ENCODE peak calls at places on chromosomes 12 and 14, in eight cellular contexts. O is IMR-90, K is body of pancreas, F is uterus, T is A549, J is heart left ventricle, U is sigmoid colon, C is HCT116. P is an unnamed sample.

GRCh38 chr14:103372552-103373304 is 12.5 kb upstream of the MARK3 start:
- DNase-seq in F (no peak), J (no peak), T (peak), O (peak), C (peak), U (peak), K (no peak), P (no peak)

GRCh38 chr14:69921052-69921451 is 41.8 kb downstream of the SMOC1 start:
- DNase-seq in O (peak), C (no peak), T (no peak), J (no peak), F (no peak), U (no peak), K (no peak), P (no peak)

GRCh38 chr14:21924479-21924878 is 250.9 kb upstream of the OR4E1 start:
- DNase-seq in J (no peak), K (no peak), U (no peak), C (no peak), T (no peak), O (no peak), F (no peak), P (no peak)

GRCh38 chr12:52014567-52015392 is 8.0 kb downstream of the TAMALIN start:
- DNase-seq in U (no peak), J (no peak), F (no peak), C (no peak), O (no peak), K (no peak), T (no peak), P (no peak)

GRCh38 chr12:468671-469389 is 9.1 kb downstream of the B4GALNT3 start:
- DNase-seq in U (no peak), O (peak), F (no peak), K (no peak), J (no peak), C (no peak), T (no peak), P (no peak)

GRCh38 chr12:113174461-113175384 is 10.6 kb downstream of the DDX54 start:
- DNase-seq in O (peak), U (no peak), F (peak), J (peak), C (no peak), K (peak), T (peak), P (peak)

GRCh38 chr12:63915105-63915830 is 70.8 kb downstream of the SRGAP1 start:
- DNase-seq in O (peak), K (peak), C (peak), T (peak), F (no peak), J (no peak), U (no peak), P (no peak)

GRCh38 chr14:90924618-90925345 is 108.6 kb upstream of the TTC7B start:
- DNase-seq in J (no peak), K (peak), C (no peak), U (no peak), O (peak), F (no peak), T (no peak), P (peak)

GRCh38 chr12:84756961-84757360 is 155.6 kb downstream of the SLC6A15 start:
- DNase-seq in O (peak), C (no peak), F (no peak), U (no peak), T (no peak), K (no peak), J (no peak), P (no peak)

GRCh38 chr12:104721944-104722343 is 236.1 kb downstream of the SLC41A2 start:
- DNase-seq in K (no peak), J (no peak), T (no peak), O (no peak), F (no peak), U (no peak), C (no peak), P (no peak)

GRCh38 chr12:50934371-50934851 is 17.9 kb upstream of the HIGD1C start:
- DNase-seq in T (no peak), C (no peak), O (no peak), K (no peak), J (no peak), F (no peak), U (no peak), P (no peak)

GRCh38 chr12:57214398-57214781 is 2.2 kb upstream of the NXPH4 start:
- DNase-seq in O (peak), T (peak), U (no peak), K (peak), F (peak), J (peak), C (no peak), P (peak)

GRCh38 chr14:73785336-73785833 is 66.2 kb upstream of the PTGR2 start:
- DNase-seq in T (no peak), F (peak), O (peak), C (no peak), K (no peak), J (no peak), U (peak), P (peak)

GRCh38 chr12:70637686-70638085 is 457 bp upstream of the PTPRB start:
- DNase-seq in U (no peak), O (no peak), T (no peak), F (no peak), J (no peak), C (no peak), K (no peak), P (no peak)

GRCh38 chr12:104358353-104359003 is 54.9 kb downstream of the EID3 start:
- DNase-seq in T (no peak), U (peak), K (peak), J (peak), F (peak), C (peak), O (peak), P (peak)

GRCh38 chr14:72500234-72500838 is 393.6 kb downstream of the DPF3 start:
- DNase-seq in F (no peak), K (no peak), J (no peak), O (no peak), C (no peak), T (no peak), U (no peak), P (peak)

GRCh38 chr14:88488897-88489296 is 65.9 kb downstream of the PTPN21 start:
- DNase-seq in T (no peak), O (no peak), F (no peak), U (no peak), C (no peak), K (no peak), J (no peak), P (no peak)

GRCh38 chr12:2039034-2039433 is 13.8 kb upstream of the CACNA1C start:
- DNase-seq in U (no peak), O (no peak), F (no peak), K (no peak), T (no peak), C (no peak), J (no peak), P (no peak)
- H3K27ac ChIP-seq in U (no peak), O (no peak), F (peak), K (no peak), T (no peak), C (no peak), J (peak), P (no peak)

DNA sequence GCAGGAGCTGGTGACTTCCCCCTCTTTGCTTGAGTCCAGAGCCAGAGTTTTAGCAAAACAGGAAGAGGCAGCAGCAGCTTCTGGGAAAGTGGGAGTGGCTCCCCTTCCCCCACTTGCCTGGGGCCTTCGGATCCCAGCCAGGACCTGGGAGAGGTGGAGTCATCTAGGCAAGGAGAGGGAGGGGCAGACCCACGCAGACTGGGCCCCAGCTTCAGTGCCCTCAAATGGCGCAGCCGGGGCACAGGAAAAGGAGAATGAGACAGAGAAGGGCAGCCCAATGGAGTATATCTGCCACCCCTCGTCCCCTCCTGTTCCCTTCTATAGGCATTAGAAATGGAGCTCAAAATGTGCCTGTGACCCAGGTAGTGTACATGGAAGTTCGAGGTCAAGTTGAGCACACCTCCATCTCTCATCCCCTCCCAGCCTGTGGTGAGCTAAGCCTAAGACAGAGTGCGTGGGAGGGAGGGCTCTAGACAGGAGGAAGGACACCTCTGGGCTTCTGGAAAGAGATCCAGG is 9.3 kb upstream of the HDAC7 start:
- DNase-seq in C (peak), F (peak), J (peak), O (peak), T (peak), K (peak), U (peak), P (peak)
- TF ChIP-seq POLR2A in C (peak), F (no peak), J (no peak), O (no peak), T (no peak), K (no peak), U (no peak), P (no peak)

GRCh38 chr14:89911018-89911919 is 43.3 kb downstream of the EFCAB11 start:
- DNase-seq in U (no peak), T (no peak), C (no peak), J (no peak), O (peak), K (peak), F (peak), P (peak)
- H3K27ac ChIP-seq in U (peak), T (peak), C (no peak), J (no peak), O (peak), K (peak), F (peak), P (no peak)

GRCh38 chr12:124385219-124385969 is 90.5 kb downstream of the RFLNA start:
- DNase-seq in O (peak), C (no peak), U (no peak), J (no peak), F (peak), T (no peak), K (no peak), P (no peak)

GRCh38 chr12:124387510-124387855 is 92.6 kb downstream of the RFLNA start:
- DNase-seq in O (no peak), C (no peak), K (peak), T (no peak), U (no peak), F (no peak), J (peak), P (no peak)

GRCh38 chr12:124388038-124388676 is 93.3 kb downstream of the RFLNA start:
- DNase-seq in K (no peak), J (no peak), U (no peak), C (no peak), O (no peak), T (no peak), F (no peak), P (no peak)

GRCh38 chr12:124386059-124386458 is 91.2 kb downstream of the RFLNA start:
- DNase-seq in T (no peak), U (no peak), C (no peak), K (no peak), O (no peak), J (peak), F (no peak), P (no peak)

DNA sequence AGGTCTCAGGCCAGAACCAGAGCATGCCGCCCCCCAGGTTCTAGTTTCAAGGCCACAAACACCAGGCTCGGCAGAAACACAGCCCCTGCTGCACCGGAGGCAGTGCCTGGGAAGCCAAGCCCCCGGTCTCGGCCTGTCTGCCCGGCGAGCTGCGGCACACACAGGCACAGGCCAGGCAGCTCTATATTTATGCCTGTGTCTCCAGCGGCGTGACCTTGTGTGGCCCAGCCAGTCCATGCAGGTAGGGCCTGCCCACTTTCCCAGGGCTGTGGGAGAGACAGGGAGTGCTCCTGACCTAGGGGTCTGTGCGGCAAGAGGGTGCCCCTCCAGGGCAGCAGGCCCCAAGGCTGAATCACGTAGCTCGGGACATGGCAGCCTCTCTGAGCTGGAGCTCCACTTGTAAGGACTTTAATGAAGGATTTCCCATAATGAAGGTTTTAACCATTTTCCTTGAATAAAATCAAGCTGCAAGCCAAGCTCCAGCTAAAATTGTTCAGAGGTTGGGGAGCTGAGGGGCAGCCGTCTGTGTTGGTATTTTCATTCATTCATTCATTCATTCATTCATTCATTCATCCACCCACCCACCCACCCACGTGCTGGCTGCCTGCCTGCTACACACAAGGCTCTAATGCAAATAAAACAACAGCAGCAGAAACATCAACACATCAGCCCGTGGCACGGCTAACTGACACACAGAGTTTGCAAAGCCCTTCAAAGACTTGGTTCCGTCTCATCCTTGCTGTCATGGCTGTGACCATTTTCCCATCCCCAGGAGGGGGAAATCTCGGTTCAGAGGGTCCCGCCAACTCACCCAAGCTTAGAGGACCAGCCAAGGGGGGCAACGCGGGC is 92.0 kb downstream of the RFLNA start:
- DNase-seq in C (no peak), J (no peak), U (no peak), O (no peak), F (no peak), K (peak), T (no peak), P (no peak)
- TF ChIP-seq POLR2A in C (no peak), J (no peak), U (no peak), O (no peak), F (no peak), K (no peak), T (no peak), P (no peak)

DNA sequence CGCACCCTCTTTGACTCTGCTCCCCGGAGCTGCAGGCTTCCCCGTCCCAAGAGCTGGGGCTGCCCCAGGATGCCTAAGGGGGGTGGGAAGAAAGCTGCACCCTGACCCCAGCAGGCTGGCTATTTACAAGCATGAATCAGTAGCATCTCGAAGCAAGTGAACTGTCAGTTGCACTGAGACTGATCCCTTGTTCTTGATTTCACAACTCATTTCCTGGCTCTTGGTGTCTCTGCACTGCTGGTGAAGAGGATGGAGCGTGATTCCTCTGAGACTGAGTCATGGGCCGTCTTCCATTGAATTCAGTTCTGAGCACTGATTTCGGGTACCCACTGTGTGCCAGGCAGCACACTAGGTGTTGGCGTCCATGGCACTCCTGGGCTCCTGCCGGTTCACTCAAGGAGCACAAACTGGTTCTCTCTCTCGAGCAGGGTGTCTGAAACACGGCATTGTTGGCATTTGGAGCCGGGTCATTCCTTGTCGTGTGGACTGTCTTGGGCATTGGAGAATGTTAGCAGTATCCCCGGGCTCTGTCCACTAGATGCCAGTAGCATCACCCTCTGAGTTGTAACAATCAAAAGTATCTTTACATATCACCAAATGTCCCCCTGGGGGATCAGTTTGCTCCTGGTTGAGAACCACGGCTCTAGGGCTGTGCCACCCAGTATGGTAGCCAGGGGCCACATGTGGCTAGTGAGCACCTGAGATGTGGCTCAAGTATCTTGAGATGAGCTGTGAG is 86.9 kb downstream of the RIN3 start:
- DNase-seq in F (no peak), J (no peak), C (no peak), K (no peak), O (peak), T (peak), U (no peak), P (no peak)
- H3K27ac ChIP-seq in F (no peak), J (no peak), C (no peak), K (no peak), O (peak), T (peak), U (peak), P (no peak)

P was measured in thyroid gland.